ENCODE peak calls at places on chromosomes 13 and 19, in six cellular contexts. H is KG1, R is retina, X is T-helper 2 cell, C is nephron progenitor cell, V is activated T-helper 1 cell treated with Interleukin-2 at 50 U/mL for 16 hours. E is an unnamed sample.

GRCh38 chr13:44870456-44870929 is 118.8 kb downstream of the NUFIP1 start:
- DNase-seq in R (no peak), X (no peak), H (no peak), V (no peak), C (no peak), E (no peak)

GRCh38 chr19:16677060-16677459 is 16.1 kb downstream of the TMEM38A start:
- DNase-seq in R (no peak), X (no peak), V (no peak), H (no peak), C (no peak), E (no peak)

GRCh38 chr13:46119883-46120614 is 15.2 kb upstream of the CPB2 start:
- DNase-seq in H (no peak), R (no peak), V (no peak), C (no peak), X (no peak), E (peak; percentile 64)

GRCh38 chr13:113669871-113670341 is 2.9 kb downstream of the GRK1 start:
- DNase-seq in C (no peak), V (no peak), H (no peak), R (no peak), X (no peak), E (no peak)

GRCh38 chr13:27482996-27483395 is 32.6 kb upstream of the MTIF3 start:
- DNase-seq in V (no peak), H (no peak), R (no peak), X (no peak), C (no peak), E (no peak)

GRCh38 chr19:11949201-11949600 is 15.6 kb upstream of the ZNF763 start:
- DNase-seq in R (no peak), H (no peak), X (no peak), C (no peak), V (no peak), E (peak; percentile 27)

GRCh38 chr19:5537870-5538269 is 29.9 kb downstream of the TINCR start:
- DNase-seq in R (no peak), V (no peak), C (no peak), H (no peak), X (no peak), E (no peak)

GRCh38 chr19:12937243-12938053 is 961 bp upstream of the CALR start:
- DNase-seq in C (no peak), R (no peak), H (peak; percentile 87), V (no peak), X (no peak), E (peak; percentile 58)

GRCh38 chr13:46386426-46386995 is 541 bp downstream of the RUBCNL start:
- DNase-seq in R (no peak), H (no peak), C (peak; percentile 33), X (no peak), V (no peak), E (peak; percentile 31)

GRCh38 chr13:71814806-71815205 is 52.2 kb downstream of the DACH1 start:
- DNase-seq in C (no peak), R (no peak), H (no peak), X (no peak), V (no peak), E (no peak)

GRCh38 chr19:7673995-7674667 is 2.8 kb upstream of the MCEMP1 start:
- DNase-seq in C (peak; percentile 39), H (peak; percentile 24), X (no peak), R (peak; percentile 64), V (no peak), E (peak; percentile 84)

GRCh38 chr19:625257-625656 is 8.1 kb downstream of the POLRMT start:
- DNase-seq in V (no peak), R (no peak), C (no peak), H (no peak), X (no peak), E (no peak)

GRCh38 chr19:40673377-40673776 is 17.1 kb downstream of the NUMBL start:
- DNase-seq in H (no peak), X (no peak), C (no peak), R (no peak), V (no peak), E (no peak)

GRCh38 chr13:30308548-30308947 is 1.2 kb upstream of the KATNAL1 start:
- DNase-seq in C (no peak), H (no peak), V (no peak), R (no peak), X (no peak), E (peak; percentile 47)

GRCh38 chr19:4386038-4386782 is 14.1 kb downstream of the SH3GL1 start:
- DNase-seq in V (no peak), C (no peak), R (no peak), H (no peak), X (no peak), E (peak; percentile 52)

GRCh38 chr19:38055655-38056521 is 148.9 kb downstream of the SIPA1L3 start:
- DNase-seq in X (no peak), H (no peak), C (no peak), V (no peak), R (peak; percentile 33), E (no peak)

GRCh38 chr19:42524250-42524649 is 4.0 kb downstream of the CEACAM1 start:
- DNase-seq in R (no peak), H (no peak), V (no peak), X (no peak), C (no peak), E (no peak)

GRCh38 chr13:28865951-28866350 is 45.8 kb downstream of the MTUS2 start:
- DNase-seq in X (no peak), C (no peak), R (no peak), V (no peak), H (no peak), E (no peak)

GRCh38 chr13:101626925-101627555 is 174.6 kb downstream of the ITGBL1 start:
- DNase-seq in C (no peak), H (peak; percentile 68), V (no peak), X (no peak), R (no peak), E (no peak)

GRCh38 chr13:28355822-28356371 is 139.0 kb downstream of the FLT1 start:
- DNase-seq in C (no peak), H (no peak), R (no peak), X (no peak), V (no peak), E (peak; percentile 72)

GRCh38 chr13:53160211-53160610 is 131.6 kb downstream of the OLFM4 start:
- DNase-seq in R (no peak), C (no peak), H (no peak), V (no peak), X (no peak), E (no peak)

GRCh38 chr13:40152145-40152544 is 496.7 kb downstream of the COG6 start:
- DNase-seq in H (no peak), X (no peak), C (no peak), R (no peak), V (no peak), E (peak; percentile 96)

GRCh38 chr13:102729560-102730275 is 34.9 kb upstream of the METTL21C start:
- DNase-seq in C (no peak), V (no peak), R (no peak), X (no peak), H (no peak), E (peak; percentile 94)

GRCh38 chr13:52779028-52779612 is 39.5 kb upstream of the CNMD start:
- DNase-seq in H (no peak), C (no peak), R (no peak), X (no peak), V (no peak), E (no peak)

GRCh38 chr13:81133066-81133465 is 792.1 kb upstream of the SPRY2 start:
- DNase-seq in C (no peak), X (no peak), H (no peak), V (no peak), R (no peak), E (no peak)

E was measured in fibroblast of mammary gland.